ENCODE peak calls at places on chromosome X, in five cellular contexts. F, C, G, D and E are unnamed samples.

GRCh38 chrX:98506907-98507306 is 1623.2 kb downstream of the RPA4 start:
- DNase-seq in F (no peak), C (no peak), D (no peak), G (no peak), E (no peak)

GRCh38 chrX:129565046-129565649 is 25.1 kb downstream of the OCRL start:
- DNase-seq in F (no peak), C (no peak), D (no peak), G (no peak), E (no peak)

GRCh38 chrX:86830685-86831084 is 682.4 kb downstream of the DACH2 start:
- DNase-seq in G (no peak), F (no peak), D (no peak), C (no peak), E (no peak)

GRCh38 chrX:108332281-108332680 is 105.9 kb downstream of the COL4A6 start:
- DNase-seq in D (no peak), F (no peak), C (no peak), G (no peak), E (no peak)

GRCh38 chrX:132001127-132001526 is 22.0 kb upstream of the STK26 start:
- DNase-seq in F (no peak), C (no peak), D (no peak), G (peak; percentile 19), E (no peak)

GRCh38 chrX:80578518-80579105 is 158.4 kb downstream of the TENT5D start:
- DNase-seq in G (peak; percentile 45), C (no peak), F (no peak), D (no peak), E (no peak)

GRCh38 chrX:57817302-57817701 is 93.0 kb downstream of the ZXDA start:
- DNase-seq in C (no peak), G (peak; percentile 9), F (no peak), D (no peak), E (no peak)

GRCh38 chrX:118520858-118521206 is 25.2 kb downstream of the DOCK11 start:
- DNase-seq in G (no peak), D (no peak), C (no peak), F (no peak), E (no peak)

GRCh38 chrX:100643212-100643611 is 787 bp upstream of the SRPX2 start:
- DNase-seq in F (no peak), D (no peak), G (peak; percentile 21), C (no peak), E (no peak)

GRCh38 chrX:20118065-20118824 is 1.5 kb upstream of the MAP7D2 start:
- DNase-seq in G (peak; percentile 19), F (no peak), C (no peak), D (no peak), E (no peak)
- TF ChIP-seq CTCF in G (no peak), F (no peak), C (no peak), D (no peak), E (no peak)

GRCh38 chrX:141439651-141440050 is 144.9 kb downstream of the SPANXA1 start:
- DNase-seq in D (no peak), C (no peak), F (no peak), G (no peak), E (no peak)

GRCh38 chrX:141443922-141444321 is 140.6 kb downstream of the SPANXA1 start:
- DNase-seq in C (no peak), F (no peak), D (no peak), G (no peak), E (no peak)
- TF ChIP-seq CTCF in C (no peak), F (no peak), D (no peak), G (no peak), E (no peak)

DNA sequence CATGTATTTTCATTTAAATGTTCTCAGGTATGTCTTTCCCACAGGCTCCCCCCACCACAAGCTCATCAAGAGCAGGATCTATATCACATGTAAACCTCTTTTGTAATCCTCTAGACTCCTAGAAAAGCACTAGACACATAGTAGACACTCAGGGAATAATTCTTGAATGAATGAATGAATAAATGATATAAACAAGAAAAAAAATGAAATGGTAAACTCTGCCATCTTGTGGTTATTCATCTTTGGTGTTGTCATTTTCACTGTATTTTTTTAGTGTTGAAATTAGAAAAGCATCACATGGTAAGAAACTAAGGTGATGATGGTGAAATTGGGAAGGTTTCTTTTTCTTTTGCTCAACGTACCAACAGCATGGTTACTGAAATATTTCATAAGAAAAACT is 34.2 kb upstream of the C1GALT1C1 start:
- DNase-seq in F (no peak), G (peak; percentile 62), C (no peak), D (no peak), E (no peak)
- TF ChIP-seq CTCF in F (peak; percentile 40), G (peak; percentile 46), C (peak; percentile 39), D (no peak), E (peak; percentile 23)

GRCh38 chrX:95145848-95146540 is 1472.0 kb downstream of the FAM133A start:
- DNase-seq in C (no peak), D (no peak), G (peak; percentile 11), F (no peak), E (no peak)
- TF ChIP-seq CTCF in C (no peak), D (no peak), G (peak; percentile 4), F (no peak), E (no peak)

DNA sequence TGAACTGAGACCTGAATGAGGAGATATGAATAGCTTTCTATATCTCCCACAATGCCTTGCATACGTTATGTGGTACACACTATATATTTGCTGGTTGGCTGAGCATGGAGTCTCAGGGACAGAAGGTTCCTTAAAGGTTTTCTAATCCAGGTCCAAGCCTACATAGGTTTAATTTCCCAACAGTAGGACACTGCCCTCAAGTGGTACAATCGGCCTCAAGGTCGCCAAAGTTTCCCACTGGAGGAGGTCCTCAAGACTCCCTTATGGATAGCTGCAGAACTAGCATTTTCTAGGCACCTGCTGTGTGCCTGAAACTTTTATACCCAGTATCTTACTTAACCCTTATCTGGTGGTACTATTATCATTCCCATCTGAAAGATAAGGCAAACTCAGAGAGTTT is 21.0 kb upstream of the EFNB1 start:
- DNase-seq in F (no peak), D (no peak), G (peak; percentile 57), C (no peak), E (no peak)
- TF ChIP-seq CTCF in F (peak; percentile 47), D (no peak), G (peak; percentile 42), C (peak; percentile 63), E (no peak)